ENCODE peak calls at places on chromosomes 2 and 18, in five cellular contexts. T, S, C, G and L are unnamed samples.

GRCh38 chr2:47297767-47298401 is 105.1 kb upstream of the MSH2 start:
- DNase-seq in T (peak), S (no peak), C (no peak), G (no peak), L (no peak)

GRCh38 chr2:191171708-191172355 is 21.0 kb upstream of the STAT4 start:
- DNase-seq in T (no peak), S (no peak), C (no peak), G (no peak), L (no peak)

GRCh38 chr18:12748671-12749070 is 45.8 kb downstream of the PSMG2 start:
- DNase-seq in T (no peak), S (no peak), C (no peak), G (no peak), L (no peak)

GRCh38 chr18:75086494-75087034 is 122.4 kb downstream of the PTGR3 start:
- DNase-seq in T (no peak), S (no peak), C (no peak), G (no peak), L (no peak)

GRCh38 chr2:33322099-33322498 is 154.3 kb upstream of the RASGRP3 start:
- DNase-seq in T (peak), S (no peak), C (no peak), G (no peak), L (no peak)

GRCh38 chr2:201781583-201782051 is 884 bp upstream of the ALS2 start:
- DNase-seq in T (peak), S (no peak), C (no peak), G (no peak), L (peak)

GRCh38 chr18:61870151-61870550 is 22.7 kb downstream of the RNF152 start:
- DNase-seq in T (no peak), S (no peak), C (no peak), G (no peak), L (no peak)

GRCh38 chr2:103159018-103159417 is 397.2 kb downstream of the TMEM182 start:
- DNase-seq in T (no peak), S (no peak), C (no peak), G (no peak), L (no peak)

GRCh38 chr18:3265564-3266033 is 3.7 kb downstream of the MYL12B start:
- DNase-seq in T (no peak), S (no peak), C (no peak), G (no peak), L (no peak)

GRCh38 chr2:218036371-218036770 is 32.7 kb upstream of the RUFY4 start:
- DNase-seq in T (peak), S (no peak), C (no peak), G (no peak), L (no peak)

GRCh38 chr2:178328037-178328436 is 122.9 kb downstream of the PRKRA start:
- DNase-seq in T (no peak), S (no peak), C (no peak), G (no peak), L (no peak)

GRCh38 chr2:2016912-2017311 is 272.6 kb upstream of the PXDN start:
- DNase-seq in T (no peak), S (no peak), C (no peak), G (no peak), L (no peak)

GRCh38 chr2:129929321-129930290 is 49.9 kb upstream of the RAB6C start:
- DNase-seq in T (no peak), S (no peak), C (no peak), G (peak), L (no peak)

GRCh38 chr18:80009661-80010550 is 21.5 kb upstream of the TXNL4A start:
- DNase-seq in T (no peak), S (peak), C (no peak), G (no peak), L (no peak)

GRCh38 chr2:128589681-128590080 is 271.0 kb upstream of the HS6ST1 start:
- DNase-seq in T (no peak), S (no peak), C (no peak), G (no peak), L (no peak)

GRCh38 chr18:47577520-47577919 is 326.1 kb upstream of the SKOR2 start:
- DNase-seq in T (no peak), S (no peak), C (no peak), G (no peak), L (no peak)

GRCh38 chr2:186308347-186308746 is 177.7 kb upstream of the ZC3H15 start:
- DNase-seq in T (no peak), S (no peak), C (no peak), G (no peak), L (no peak)

GRCh38 chr18:67104700-67105284 is 411.7 kb downstream of the DSEL start:
- DNase-seq in T (peak), S (peak), C (peak), G (peak), L (peak)

GRCh38 chr2:40369619-40370397 is 82.1 kb downstream of the SLC8A1 start:
- DNase-seq in T (peak), S (no peak), C (no peak), G (no peak), L (no peak)

GRCh38 chr2:102126660-102127059 is 15.9 kb upstream of the IL1R1 start:
- DNase-seq in T (no peak), S (no peak), C (no peak), G (no peak), L (no peak)

GRCh38 chr2:113965644-113966043 is 75.8 kb downstream of the ACTR3 start:
- DNase-seq in T (peak), S (no peak), C (no peak), G (no peak), L (no peak)

GRCh38 chr18:74242451-74243096 is 49.2 kb downstream of the CYB5A start:
- DNase-seq in T (peak), S (no peak), C (no peak), G (no peak), L (no peak)

GRCh38 chr2:176081993-176082884 is 1.5 kb downstream of the EVX2 start:
- DNase-seq in T (no peak), S (no peak), C (no peak), G (no peak), L (no peak)

GRCh38 chr18:8283901-8284585 is 325.2 kb upstream of the RAB12 start:
- DNase-seq in T (no peak), S (no peak), C (no peak), G (no peak), L (no peak)